ENCODE peak calls at places on chromosomes 16 and 17, in eight cellular contexts. Y is CD8-positive, alpha-beta memory T cell; G is neural progenitor cell; R is uterus; D is fibroblast of lung; O is esophagus squamous epithelium; I is BJ; F is GM23248. S is an unnamed sample.
A peak's percentile ranks its signal among the peaks of the same experiment; 100 is the strongest.

GRCh38 chr17:17018612-17019429 is 23.4 kb upstream of the MPRIP start:
- DNase-seq in Y (no peak), G (no peak), R (no peak), D (no peak), O (no peak), I (no peak), F (no peak), S (no peak)

GRCh38 chr16:55021595-55022475 is 91.2 kb downstream of the IRX5 start:
- DNase-seq in Y (no peak), G (peak; percentile 49), R (no peak), D (peak; percentile 65), O (no peak), I (no peak), F (peak; percentile 46), S (no peak)

GRCh38 chr16:87627542-87628245 is 25.4 kb downstream of the JPH3 start:
- DNase-seq in Y (no peak), G (no peak), R (no peak), D (no peak), O (no peak), I (no peak), F (no peak), S (no peak)

GRCh38 chr17:11486726-11487310 is 111.5 kb upstream of the DNAH9 start:
- DNase-seq in Y (no peak), G (peak; percentile 39), R (no peak), D (no peak), O (no peak), I (no peak), F (no peak), S (no peak)

GRCh38 chr17:80511222-80512180 is 33.1 kb upstream of the RPTOR start:
- DNase-seq in Y (no peak), G (peak; percentile 70), R (no peak), D (no peak), O (no peak), I (no peak), F (no peak), S (no peak)

GRCh38 chr16:84569382-84569987 is 48.4 kb downstream of the COTL1 start:
- DNase-seq in Y (no peak), G (no peak), R (no peak), D (no peak), O (no peak), I (no peak), F (no peak), S (no peak)

GRCh38 chr17:47205419-47205963 is 3.7 kb upstream of the MYL4 start:
- DNase-seq in Y (peak; percentile 51), G (no peak), R (no peak), D (peak; percentile 90), O (no peak), I (peak; percentile 55), F (peak; percentile 65), S (peak; percentile 37)

GRCh38 chr17:35183332-35183731 is 10.9 kb downstream of the SLC35G3 start:
- DNase-seq in Y (no peak), G (no peak), R (no peak), D (no peak), O (no peak), I (no peak), F (no peak), S (no peak)

GRCh38 chr17:74833501-74834361 is 26.0 kb downstream of the GRIN2C start:
- DNase-seq in Y (no peak), G (peak; percentile 71), R (no peak), D (peak; percentile 41), O (no peak), I (no peak), F (peak; percentile 77), S (peak; percentile 26)

GRCh38 chr17:81898029-81898866 is 3.8 kb upstream of the NPB start:
- DNase-seq in Y (no peak), G (no peak), R (no peak), D (peak; percentile 94), O (no peak), I (peak; percentile 51), F (peak; percentile 99), S (no peak)

GRCh38 chr16:57519796-57520360 is 16.5 kb downstream of the CCDC102A start:
- DNase-seq in Y (peak; percentile 75), G (peak; percentile 86), R (peak; percentile 82), D (peak; percentile 36), O (no peak), I (no peak), F (peak; percentile 73), S (peak; percentile 87)

GRCh38 chr16:35746963-35747657 is 2287.7 kb downstream of the TP53TG3F start:
- DNase-seq in Y (no peak), G (no peak), R (no peak), D (no peak), O (no peak), I (no peak), F (no peak), S (no peak)

GRCh38 chr17:21078056-21078825 is 35.4 kb upstream of the USP22 start:
- DNase-seq in Y (no peak), G (no peak), R (no peak), D (no peak), O (no peak), I (no peak), F (no peak), S (no peak)

GRCh38 chr17:2853111-2853721 is 57.0 kb downstream of the RAP1GAP2 start:
- DNase-seq in Y (peak; percentile 20), G (peak; percentile 72), R (peak; percentile 51), D (peak; percentile 54), O (no peak), I (no peak), F (peak; percentile 76), S (no peak)

GRCh38 chr16:57727610-57728009 is 8.0 kb upstream of the KATNB1 start:
- DNase-seq in Y (no peak), G (no peak), R (no peak), D (no peak), O (no peak), I (no peak), F (no peak), S (no peak)

GRCh38 chr16:76278976-76279375 is 1.8 kb downstream of the CNTNAP4 start:
- DNase-seq in Y (no peak), G (peak; percentile 55), R (no peak), D (no peak), O (no peak), I (no peak), F (no peak), S (no peak)

GRCh38 chr16:56047307-56048234 is 143.7 kb upstream of the GNAO1 start:
- DNase-seq in Y (no peak), G (peak; percentile 44), R (no peak), D (no peak), O (no peak), I (no peak), F (no peak), S (peak; percentile 23)

GRCh38 chr16:30741461-30741914 is 6.7 kb upstream of the PHKG2 start:
- DNase-seq in Y (no peak), G (no peak), R (no peak), D (peak; percentile 91), O (no peak), I (peak; percentile 38), F (peak; percentile 91), S (no peak)

GRCh38 chr16:89195521-89196171 is 4.7 kb downstream of the SLC22A31 start:
- DNase-seq in Y (no peak), G (no peak), R (no peak), D (no peak), O (no peak), I (no peak), F (no peak), S (no peak)

GRCh38 chr17:67067571-67068517 is 23.5 kb downstream of the CACNG1 start:
- DNase-seq in Y (no peak), G (no peak), R (no peak), D (no peak), O (no peak), I (no peak), F (no peak), S (no peak)

GRCh38 chr17:56297142-56297541 is 143.9 kb downstream of the ANKFN1 start:
- DNase-seq in Y (no peak), G (no peak), R (no peak), D (peak; percentile 57), O (no peak), I (no peak), F (peak; percentile 77), S (no peak)
- H3K4me3 ChIP-seq in Y (no peak overlapping the region), G (no peak overlapping the region), R (no peak overlapping the region), D (no peak overlapping the region), O (no peak overlapping the region), I (no peak overlapping the region), F (peak overlapping the region; percentile 42), S (no peak overlapping the region)

DNA sequence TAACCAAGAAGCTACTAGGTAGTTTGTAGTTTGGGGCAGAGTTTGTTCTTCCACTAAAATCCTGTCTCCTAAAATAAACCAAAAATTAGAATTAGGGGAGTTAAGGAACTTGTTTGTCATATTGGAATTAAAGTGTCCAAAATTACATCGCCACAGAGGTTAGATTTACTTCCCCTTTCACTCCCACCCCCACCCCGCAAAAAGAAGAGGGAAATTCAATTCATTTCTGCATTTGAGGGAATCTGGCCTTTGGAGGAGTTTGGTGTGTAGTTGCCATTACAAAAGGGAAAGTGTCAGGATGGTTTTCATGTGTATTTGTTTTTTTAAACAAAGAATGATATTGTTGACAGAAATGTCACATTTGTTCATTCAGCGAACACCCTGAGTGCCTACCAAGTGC is 5.8 kb downstream of the TMEM97 start:
- DNase-seq in Y (no peak), G (no peak), R (no peak), D (no peak), O (no peak), I (no peak), F (no peak), S (no peak)
- H3K36me3 ChIP-seq in Y (peaks cover 12% of the 10 kb centered on the region), G (peaks cover 4% of the 10 kb centered on the region), R (no peaks in the 10 kb centered on the region), D (peaks cover 4% of the 10 kb centered on the region), O (peaks cover 5% of the 10 kb centered on the region), I (peaks cover 12% of the 10 kb centered on the region), F (peaks cover 11% of the 10 kb centered on the region), S (no peaks in the 10 kb centered on the region)

GRCh38 chr16:26993511-26993910 is 73.2 kb upstream of the C16orf82 start:
- DNase-seq in Y (no peak), G (no peak), R (no peak), D (peak; percentile 14), O (no peak), I (no peak), F (peak; percentile 56), S (no peak)
- H3K4me3 ChIP-seq in Y (no peak overlapping the region), G (no peak overlapping the region), R (no peak overlapping the region), D (no peak overlapping the region), O (no peak overlapping the region), I (no peak overlapping the region), F (peak overlapping the region; percentile 46), S (no peak overlapping the region)

DNA sequence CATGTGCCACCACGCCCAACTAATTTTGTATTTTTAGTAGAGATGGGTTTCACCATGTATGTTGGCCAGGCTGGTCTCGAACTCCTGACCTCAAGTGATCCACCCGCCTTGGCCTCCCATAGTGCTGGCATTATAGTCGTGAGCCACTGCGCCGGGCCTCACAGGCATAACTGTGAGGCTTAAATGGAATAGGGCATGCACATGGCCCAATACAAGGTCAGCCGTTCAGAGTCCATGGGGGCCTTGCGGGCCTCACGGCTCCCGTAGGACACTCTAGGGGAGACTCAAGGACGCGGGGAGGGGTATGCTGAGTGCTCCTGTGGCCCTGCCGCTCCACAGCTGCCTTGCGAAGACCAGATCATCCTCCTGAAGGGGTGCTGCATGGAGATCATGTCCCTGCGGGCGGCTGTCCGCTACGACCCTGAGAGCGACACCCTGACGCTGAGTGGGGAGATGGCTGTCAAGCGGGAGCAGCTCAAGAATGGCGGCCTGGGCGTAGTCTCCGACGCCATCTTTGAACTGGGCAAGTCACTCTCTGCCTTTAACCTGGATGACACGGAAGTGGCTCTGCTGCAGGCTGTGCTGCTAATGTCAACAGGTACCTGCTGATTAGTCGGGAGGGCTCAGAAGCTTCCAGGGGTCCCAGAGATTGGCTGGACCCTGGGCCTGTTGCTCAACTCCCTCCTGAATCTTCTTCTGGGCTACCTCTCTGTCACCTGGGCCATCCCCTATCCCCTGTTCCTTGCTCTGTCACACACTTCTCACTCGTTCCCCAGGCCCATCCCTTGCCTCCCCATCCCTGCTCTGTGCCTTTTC is 12.3 kb downstream of the NR1D1 start:
- DNase-seq in Y (no peak), G (no peak), R (no peak), D (no peak), O (no peak), I (no peak), F (no peak), S (no peak)
- H3K36me3 ChIP-seq in Y (peaks cover 44% of the 10 kb centered on the region), G (no peaks in the 10 kb centered on the region), R (no peaks in the 10 kb centered on the region), D (peaks cover 29% of the 10 kb centered on the region), O (peaks cover 52% of the 10 kb centered on the region), I (peaks cover 48% of the 10 kb centered on the region), F (peaks cover 6% of the 10 kb centered on the region), S (no peaks in the 10 kb centered on the region)